ENCODE peak calls at places on chromosome 5, in four cellular contexts. One of them, this sample, is unnamed.

GRCh38 chr5:158209219-158209908 is 350.4 kb upstream of the CLINT1 start:
- DNase-seq in foreskin fibroblast: no peak
- DNase-seq in HFF-Myc: no peak
- DNase-seq in hepatic stellate cell: no peak
- DNase-seq in this sample: no peak

GRCh38 chr5:28512648-28513047 is 1474.3 kb upstream of the CDH9 start:
- DNase-seq in foreskin fibroblast: no peak
- DNase-seq in HFF-Myc: no peak
- DNase-seq in hepatic stellate cell: no peak
- DNase-seq in this sample: no peak

GRCh38 chr5:179858241-179858585 is 404 bp downstream of the MRNIP start:
- DNase-seq in foreskin fibroblast: no peak
- DNase-seq in HFF-Myc: no peak
- DNase-seq in hepatic stellate cell: peak
- DNase-seq in this sample: no peak

GRCh38 chr5:10059611-10060379 is 189.9 kb downstream of the ATPSCKMT start:
- DNase-seq in foreskin fibroblast: no peak
- DNase-seq in HFF-Myc: no peak
- DNase-seq in hepatic stellate cell: no peak
- DNase-seq in this sample: no peak

GRCh38 chr5:31404325-31404724 is 127.6 kb downstream of the DROSHA start:
- DNase-seq in foreskin fibroblast: no peak
- DNase-seq in HFF-Myc: no peak
- DNase-seq in hepatic stellate cell: no peak
- DNase-seq in this sample: no peak

GRCh38 chr5:100313657-100314056 is 221.5 kb upstream of the FAM174A start:
- DNase-seq in foreskin fibroblast: no peak
- DNase-seq in HFF-Myc: no peak
- DNase-seq in hepatic stellate cell: no peak
- DNase-seq in this sample: no peak

GRCh38 chr5:1214163-1214935 is 10.8 kb upstream of the SLC6A18 start:
- DNase-seq in foreskin fibroblast: no peak
- DNase-seq in HFF-Myc: no peak
- DNase-seq in hepatic stellate cell: no peak
- DNase-seq in this sample: no peak

GRCh38 chr5:54547711-54548250 is 30.2 kb downstream of the SNX18 start:
- DNase-seq in foreskin fibroblast: peak
- DNase-seq in HFF-Myc: no peak
- DNase-seq in hepatic stellate cell: peak
- DNase-seq in this sample: no peak

GRCh38 chr5:132179410-132179809 is 48.2 kb downstream of the P4HA2 start:
- DNase-seq in foreskin fibroblast: no peak
- DNase-seq in HFF-Myc: no peak
- DNase-seq in hepatic stellate cell: no peak
- DNase-seq in this sample: no peak

GRCh38 chr5:23994581-23995370 is 487.4 kb downstream of the PRDM9 start:
- DNase-seq in foreskin fibroblast: no peak
- DNase-seq in HFF-Myc: no peak
- DNase-seq in hepatic stellate cell: no peak
- DNase-seq in this sample: no peak

GRCh38 chr5:92402045-92402444 is 1018.9 kb upstream of the ARRDC3 start:
- DNase-seq in foreskin fibroblast: peak
- DNase-seq in HFF-Myc: no peak
- DNase-seq in hepatic stellate cell: no peak
- DNase-seq in this sample: no peak

GRCh38 chr5:109329296-109330252 is 80.2 kb downstream of the PJA2 start:
- DNase-seq in foreskin fibroblast: peak
- DNase-seq in HFF-Myc: no peak
- DNase-seq in hepatic stellate cell: peak
- DNase-seq in this sample: no peak

GRCh38 chr5:151227918-151228447 is 4.1 kb upstream of the CCDC69 start:
- DNase-seq in foreskin fibroblast: no peak
- DNase-seq in HFF-Myc: no peak
- DNase-seq in hepatic stellate cell: no peak
- DNase-seq in this sample: no peak

GRCh38 chr5:95846554-95847260 is 24.2 kb upstream of the GLRX start:
- DNase-seq in foreskin fibroblast: peak
- DNase-seq in HFF-Myc: peak
- DNase-seq in hepatic stellate cell: peak
- DNase-seq in this sample: no peak

GRCh38 chr5:206406-206805 is 11.5 kb downstream of the CCDC127 start:
- DNase-seq in foreskin fibroblast: peak
- DNase-seq in HFF-Myc: no peak
- DNase-seq in hepatic stellate cell: no peak
- DNase-seq in this sample: no peak

GRCh38 chr5:66516535-66516934 is 79.7 kb upstream of the MAST4 start:
- DNase-seq in foreskin fibroblast: no peak
- DNase-seq in HFF-Myc: no peak
- DNase-seq in hepatic stellate cell: no peak
- DNase-seq in this sample: no peak

GRCh38 chr5:4156153-4156552 is 560.5 kb downstream of the IRX1 start:
- DNase-seq in foreskin fibroblast: no peak
- DNase-seq in HFF-Myc: no peak
- DNase-seq in hepatic stellate cell: no peak
- DNase-seq in this sample: no peak

GRCh38 chr5:106843812-106844416 is 826.8 kb downstream of the EFNA5 start:
- DNase-seq in foreskin fibroblast: no peak
- DNase-seq in HFF-Myc: no peak
- DNase-seq in hepatic stellate cell: no peak
- DNase-seq in this sample: no peak

GRCh38 chr5:137997726-137998213 is 35.1 kb downstream of the FAM13B start:
- DNase-seq in foreskin fibroblast: no peak
- DNase-seq in HFF-Myc: no peak
- DNase-seq in hepatic stellate cell: no peak
- DNase-seq in this sample: no peak

GRCh38 chr5:76831108-76831447 is 12.2 kb downstream of the F2RL1 start:
- DNase-seq in foreskin fibroblast: peak
- DNase-seq in HFF-Myc: no peak
- DNase-seq in hepatic stellate cell: peak
- DNase-seq in this sample: no peak